ENCODE peak calls at places on chromosomes 13 and 19, in seven cellular contexts. D is effector memory CD4-positive, alpha-beta T cell; X is cardiac muscle cell; J is thyroid gland; E is kidney; Y is left ventricle myocardium inferior; Q is Caco-2. T is an unnamed sample.

GRCh38 chr19:50510121-50510670 is 795 bp downstream of the JOSD2 start:
- DNase-seq in D (no peak), X (peak; percentile 21), J (no peak), E (peak; percentile 81), Y (no peak), Q (no peak), T (no peak)

GRCh38 chr19:518292-519231 is 11.3 kb downstream of the TPGS1 start:
- DNase-seq in D (peak; percentile 24), X (peak; percentile 70), J (peak; percentile 75), E (no peak), Y (no peak), Q (peak; percentile 61), T (no peak)

GRCh38 chr13:111388851-111389500 is 68.5 kb downstream of the TEX29 start:
- DNase-seq in D (no peak), X (no peak), J (no peak), E (no peak), Y (no peak), Q (no peak), T (no peak)

GRCh38 chr13:41700790-41701310 is 243.5 kb downstream of the RGCC start:
- DNase-seq in D (no peak), X (peak; percentile 69), J (peak; percentile 20), E (no peak), Y (no peak), Q (no peak), T (no peak)

GRCh38 chr13:39530996-39531395 is 72.0 kb downstream of the LHFPL6 start:
- DNase-seq in D (no peak), X (peak; percentile 14), J (no peak), E (no peak), Y (no peak), Q (no peak), T (no peak)

GRCh38 chr13:45108716-45109706 is 11.3 kb upstream of the GTF2F2 start:
- DNase-seq in D (no peak), X (peak; percentile 46), J (peak; percentile 20), E (no peak), Y (no peak), Q (no peak), T (peak; percentile 18)

GRCh38 chr13:45119469-45119989 is 781 bp upstream of the GTF2F2 start:
- DNase-seq in D (peak; percentile 68), X (peak; percentile 78), J (no peak), E (no peak), Y (no peak), Q (peak; percentile 14), T (peak; percentile 41)

GRCh38 chr19:48833049-48833448 is 3.2 kb downstream of the HSD17B14 start:
- DNase-seq in D (no peak), X (no peak), J (no peak), E (no peak), Y (no peak), Q (no peak), T (no peak)

GRCh38 chr13:45396548-45397095 is 21.6 kb downstream of the SLC25A30 start:
- DNase-seq in D (no peak), X (peak; percentile 48), J (no peak), E (no peak), Y (no peak), Q (no peak), T (peak; percentile 45)

DNA sequence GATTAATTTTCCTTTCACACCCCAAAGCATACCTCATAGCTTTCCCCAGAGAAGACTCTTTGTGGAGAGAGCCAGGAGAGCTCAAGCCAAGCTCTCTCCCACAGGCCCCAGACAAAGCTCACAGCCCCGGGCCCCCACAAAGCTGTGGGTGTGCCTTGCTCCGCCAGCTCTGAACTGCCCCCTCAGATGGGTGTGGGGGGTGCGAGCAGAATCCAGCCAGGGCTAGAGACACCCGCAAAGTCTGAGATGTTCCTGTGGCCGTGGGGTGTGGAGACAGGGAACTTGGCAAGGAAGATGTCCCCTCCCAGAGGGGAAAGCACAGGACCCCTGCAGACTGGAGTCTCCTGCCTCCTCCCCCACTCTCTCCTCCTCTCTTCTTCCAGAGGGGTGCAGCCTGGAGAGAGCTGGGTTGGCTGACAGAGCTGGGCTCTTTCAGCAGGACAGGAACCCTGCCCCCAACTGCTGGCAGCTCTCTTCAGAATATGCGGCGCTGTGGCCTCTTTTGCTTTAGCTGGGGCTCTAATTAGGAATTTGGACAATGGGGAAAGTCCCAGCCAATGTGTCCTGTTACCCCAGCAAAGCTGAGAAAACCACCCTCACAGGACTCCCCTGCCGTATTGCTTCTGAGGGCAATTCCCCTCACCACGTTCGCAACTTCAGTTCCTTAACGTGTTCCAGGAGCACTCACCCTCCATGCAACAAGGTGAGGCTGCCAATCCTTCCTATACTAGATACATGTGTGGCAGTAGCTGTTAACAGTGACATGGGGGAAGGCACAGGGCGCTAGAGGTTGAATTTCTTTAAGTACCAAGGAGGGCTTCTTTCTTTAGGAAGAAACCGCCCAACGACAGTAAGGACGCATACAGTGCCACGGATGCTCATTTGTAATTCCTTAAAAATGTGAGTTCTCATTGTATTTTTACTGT is 170.0 kb downstream of the COL4A1 start:
- DNase-seq in D (no peak), X (no peak), J (no peak), E (no peak), Y (no peak), Q (no peak), T (no peak)
- H3K4me3 ChIP-seq in D (no peak overlapping the region), X (peak overlapping the region; percentile 59), J (no peak overlapping the region), E (no peak overlapping the region), Y (peak overlapping the region; percentile 68), Q (no peak overlapping the region), T (no peak overlapping the region)

GRCh38 chr19:12314553-12314952 is 18.9 kb downstream of the ZNF563 start:
- DNase-seq in D (no peak), X (no peak), J (peak; percentile 27), E (no peak), Y (no peak), Q (no peak), T (no peak)
- H3K4me3 ChIP-seq in D (no peak overlapping the region), X (no peak overlapping the region), J (no peak overlapping the region), E (no peak overlapping the region), Y (no peak overlapping the region), Q (no peak overlapping the region), T (no peak overlapping the region)

DNA sequence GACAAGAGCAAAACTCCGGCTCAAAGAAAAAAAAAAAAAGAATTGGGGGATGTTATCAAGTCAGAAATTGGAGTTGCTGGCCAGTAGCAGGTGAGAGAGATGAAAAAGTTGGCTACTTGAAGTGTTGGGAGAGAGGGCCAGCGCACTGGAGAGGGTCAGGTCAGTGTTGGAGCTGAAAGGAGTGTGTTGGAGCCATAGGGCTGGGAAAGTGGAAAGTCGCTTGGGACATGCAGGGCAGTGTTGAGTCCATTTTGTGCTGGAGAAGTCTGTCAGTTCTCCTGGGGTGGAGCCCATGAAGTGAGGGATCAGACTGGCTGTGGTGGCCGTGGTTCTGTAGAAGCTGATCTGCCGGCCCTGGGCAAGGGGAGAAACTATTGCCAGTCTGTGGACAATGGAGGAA is 1.7 kb downstream of the PPP1R37 start:
- DNase-seq in D (no peak), X (no peak), J (no peak), E (no peak), Y (no peak), Q (no peak), T (no peak)
- H3K4me3 ChIP-seq in D (no peak overlapping the region), X (no peak overlapping the region), J (peak overlapping the region; percentile 99), E (peak overlapping the region; percentile 82), Y (peak overlapping the region; percentile 100), Q (no peak overlapping the region), T (peak overlapping the region; percentile 88)

GRCh38 chr19:41859213-41859617 is 840 bp upstream of the RPS19 start:
- DNase-seq in D (no peak), X (no peak), J (no peak), E (no peak), Y (no peak), Q (no peak), T (no peak)
- H3K4me3 ChIP-seq in D (no peak overlapping the region), X (peak overlapping the region; percentile 20), J (no peak overlapping the region), E (peak overlapping the region; percentile 95), Y (peak overlapping the region; percentile 95), Q (peak overlapping the region; percentile 24), T (peak overlapping the region; percentile 40)

GRCh38 chr19:34134190-34135032 is 37.9 kb upstream of the LSM14A start:
- DNase-seq in D (peak; percentile 76), X (peak; percentile 88), J (peak; percentile 86), E (peak; percentile 95), Y (peak; percentile 92), Q (peak; percentile 93), T (peak; percentile 78)

GRCh38 chr19:34136127-34136526 is 36.2 kb upstream of the LSM14A start:
- DNase-seq in D (no peak), X (no peak), J (no peak), E (no peak), Y (no peak), Q (no peak), T (no peak)

GRCh38 chr19:34131100-34131499 is 41.2 kb upstream of the LSM14A start:
- DNase-seq in D (no peak), X (no peak), J (no peak), E (no peak), Y (no peak), Q (no peak), T (no peak)

GRCh38 chr19:34135033-34135370 is 37.3 kb upstream of the LSM14A start:
- DNase-seq in D (no peak), X (no peak), J (no peak), E (no peak), Y (no peak), Q (no peak), T (no peak)

DNA sequence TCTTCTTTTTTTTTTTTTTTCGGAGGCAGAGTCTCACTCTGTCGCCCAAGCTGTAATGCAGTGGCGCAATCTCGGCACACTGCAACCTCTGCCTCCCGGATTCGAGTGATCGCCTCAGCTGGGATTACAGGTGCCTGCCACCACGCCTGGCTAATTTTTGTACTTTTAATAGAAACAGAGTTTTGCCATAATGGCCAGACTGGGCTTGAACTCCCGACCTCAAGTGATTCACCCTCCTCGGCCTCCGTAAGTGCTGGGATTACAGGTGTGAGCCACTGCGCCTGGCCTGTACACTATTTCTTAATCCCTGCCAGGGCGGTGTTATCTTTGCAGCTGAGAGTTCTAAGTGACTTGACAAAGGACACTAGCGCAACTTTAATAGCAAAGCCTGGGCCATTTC is 36.9 kb upstream of the LSM14A start:
- DNase-seq in D (no peak), X (no peak), J (no peak), E (no peak), Y (no peak), Q (no peak), T (no peak)
- H3K4me3 ChIP-seq in D (no peak overlapping the region), X (no peak overlapping the region), J (no peak overlapping the region), E (peak overlapping the region; percentile 79), Y (peak overlapping the region; percentile 89), Q (no peak overlapping the region), T (peak overlapping the region; percentile 86)

GRCh38 chr13:37534181-37534580 is 64.4 kb downstream of the POSTN start:
- DNase-seq in D (no peak), X (peak; percentile 7), J (no peak), E (no peak), Y (no peak), Q (no peak), T (no peak)

GRCh38 chr13:37526710-37527446 is 71.7 kb downstream of the POSTN start:
- DNase-seq in D (no peak), X (peak; percentile 73), J (no peak), E (no peak), Y (no peak), Q (no peak), T (no peak)

GRCh38 chr13:37531054-37531453 is 67.5 kb downstream of the POSTN start:
- DNase-seq in D (no peak), X (peak; percentile 74), J (no peak), E (no peak), Y (no peak), Q (no peak), T (no peak)
- H3K4me3 ChIP-seq in D (no peak overlapping the region), X (no peak overlapping the region), J (no peak overlapping the region), E (no peak overlapping the region), Y (no peak overlapping the region), Q (no peak overlapping the region), T (no peak overlapping the region)

T was measured in Jurkat, Clone E6-1.